ENCODE peak calls at places on chromosomes 5 and 9, in five cellular contexts. U, I, Y, M and W are unnamed samples.

GRCh38 chr5:72387985-72388384 is 67.8 kb downstream of the PTCD2 start:
- DNase-seq in U (no peak), I (no peak), Y (no peak), M (peak; percentile 95), W (no peak)

GRCh38 chr5:1731091-1731639 is 68.5 kb downstream of the MRPL36 start:
- DNase-seq in U (no peak), I (no peak), Y (no peak), M (no peak), W (no peak)

GRCh38 chr9:110077926-110078325 is 130.0 kb downstream of the C9orf152 start:
- DNase-seq in U (no peak), I (no peak), Y (no peak), M (no peak), W (no peak)

GRCh38 chr9:123395276-123396006 is 39.4 kb downstream of the CRB2 start:
- DNase-seq in U (no peak), I (no peak), Y (no peak), M (no peak), W (no peak)

GRCh38 chr5:147461915-147462314 is 48.0 kb downstream of the DPYSL3 start:
- DNase-seq in U (no peak), I (no peak), Y (no peak), M (no peak), W (no peak)

GRCh38 chr5:142613231-142613630 is 72.7 kb downstream of the FGF1 start:
- DNase-seq in U (no peak), I (no peak), Y (no peak), M (peak; percentile 41), W (no peak)

GRCh38 chr5:109062669-109063068 is 315.0 kb downstream of the FER start:
- DNase-seq in U (no peak), I (no peak), Y (no peak), M (peak; percentile 50), W (no peak)

GRCh38 chr9:22079873-22080341 is 70.8 kb upstream of the CDKN2B start:
- DNase-seq in U (no peak), I (peak; percentile 82), Y (no peak), M (peak; percentile 95), W (no peak)

GRCh38 chr9:14532716-14533115 is 160.5 kb downstream of the ZDHHC21 start:
- DNase-seq in U (no peak), I (no peak), Y (no peak), M (peak; percentile 7), W (no peak)

GRCh38 chr5:65989115-65989514 is 62.7 kb downstream of the ERBIN start:
- DNase-seq in U (no peak), I (no peak), Y (no peak), M (no peak), W (no peak)

GRCh38 chr5:150309101-150309897 is 6.6 kb upstream of the ARSI start:
- DNase-seq in U (no peak), I (no peak), Y (no peak), M (no peak), W (no peak)

GRCh38 chr9:2593754-2594153 is 27.8 kb upstream of the VLDLR start:
- DNase-seq in U (no peak), I (no peak), Y (no peak), M (no peak), W (no peak)

GRCh38 chr5:52989781-52990530 is 804 bp downstream of the ITGA2 start:
- DNase-seq in U (peak; percentile 43), I (peak; percentile 30), Y (peak; percentile 50), M (peak; percentile 64), W (no peak)

GRCh38 chr9:106333487-106333886 is 529.5 kb upstream of the ZNF462 start:
- DNase-seq in U (no peak), I (no peak), Y (no peak), M (no peak), W (no peak)

GRCh38 chr5:73183491-73183891 is 10.5 kb downstream of the TMEM174 start:
- DNase-seq in U (no peak), I (no peak), Y (no peak), M (no peak), W (no peak)

GRCh38 chr5:179927834-179928233 is 20.1 kb upstream of the TBC1D9B start:
- DNase-seq in U (no peak), I (no peak), Y (no peak), M (no peak), W (no peak)

GRCh38 chr5:111146053-111146452 is 53.9 kb downstream of the WDR36 start:
- DNase-seq in U (no peak), I (no peak), Y (no peak), M (no peak), W (no peak)

GRCh38 chr5:133509742-133510079 is 102.6 kb downstream of the FSTL4 start:
- DNase-seq in U (no peak), I (no peak), Y (no peak), M (no peak), W (no peak)

GRCh38 chr5:113606298-113607134 is 93.0 kb downstream of the YTHDC2 start:
- DNase-seq in U (peak; percentile 36), I (peak; percentile 48), Y (no peak), M (peak; percentile 79), W (no peak)

GRCh38 chr9:70113403-70114022 is 69.9 kb downstream of the MAMDC2 start:
- DNase-seq in U (peak; percentile 51), I (peak; percentile 59), Y (peak; percentile 56), M (peak; percentile 84), W (no peak)

GRCh38 chr9:123928471-123929176 is 1.3 kb downstream of the DENND1A start:
- DNase-seq in U (no peak), I (no peak), Y (no peak), M (peak; percentile 35), W (no peak)

GRCh38 chr5:74355041-74355440 is 285.5 kb downstream of the ENC1 start:
- DNase-seq in U (no peak), I (no peak), Y (no peak), M (no peak), W (no peak)

GRCh38 chr9:2264081-2264480 is 248.9 kb downstream of the SMARCA2 start:
- DNase-seq in U (no peak), I (no peak), Y (no peak), M (no peak), W (no peak)

GRCh38 chr9:126015446-126015845 is 268.3 kb downstream of the PBX3 start:
- DNase-seq in U (no peak), I (no peak), Y (no peak), M (no peak), W (no peak)

GRCh38 chr5:176781638-176782570 is 28.5 kb upstream of the UNC5A start:
- DNase-seq in U (no peak), I (no peak), Y (no peak), M (peak; percentile 41), W (peak; percentile 64)

GRCh38 chr5:77292026-77292757 is 81.7 kb downstream of the PDE8B start:
- DNase-seq in U (no peak), I (no peak), Y (no peak), M (peak; percentile 46), W (no peak)

GRCh38 chr5:9533577-9534334 is 12.1 kb downstream of the SEMA5A start:
- DNase-seq in U (no peak), I (no peak), Y (no peak), M (no peak), W (no peak)

GRCh38 chr9:97852399-97853055 is 499 bp upstream of the FOXE1 start:
- DNase-seq in U (no peak), I (no peak), Y (no peak), M (no peak), W (no peak)

GRCh38 chr5:76256116-76256889 is 146.8 kb upstream of the IQGAP2 start:
- DNase-seq in U (peak; percentile 54), I (peak; percentile 59), Y (no peak), M (peak; percentile 74), W (no peak)

GRCh38 chr9:134601764-134602163 is 39.8 kb upstream of the COL5A1 start:
- DNase-seq in U (peak; percentile 16), I (no peak), Y (no peak), M (peak; percentile 50), W (no peak)

GRCh38 chr5:134547579-134547978 is 22.1 kb downstream of the JADE2 start:
- DNase-seq in U (no peak), I (no peak), Y (no peak), M (peak; percentile 86), W (no peak)

GRCh38 chr5:132238901-132239500 is 11.3 kb upstream of the P4HA2 start:
- DNase-seq in U (no peak), I (no peak), Y (no peak), M (no peak), W (no peak)

DNA sequence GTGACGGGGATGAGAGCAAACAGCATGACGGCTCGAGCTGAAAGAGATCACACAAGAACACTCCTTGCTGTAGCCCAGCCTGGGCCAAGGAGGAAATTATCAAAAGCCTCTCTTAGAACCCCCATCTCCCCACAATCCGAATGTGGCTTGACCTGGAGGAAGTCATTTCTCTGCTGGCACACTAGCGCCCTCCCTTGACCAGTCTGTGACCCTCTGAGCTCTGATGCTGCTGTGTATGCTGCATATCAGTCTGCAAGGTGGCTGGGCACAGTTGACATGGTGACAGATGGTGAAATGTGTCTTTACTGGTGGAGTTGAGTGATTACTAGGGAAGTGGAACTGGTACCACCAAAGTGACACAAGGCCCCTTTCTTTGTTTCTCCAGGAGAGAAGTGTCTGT is 3.3 kb downstream of the SLC46A2 start:
- DNase-seq in U (peak; percentile 48), I (no peak), Y (peak; percentile 71), M (no peak), W (no peak)
- TF ChIP-seq CTCF in U (no peak), I (no peak), Y (peak; percentile 41), M (peak; percentile 22), W (peak; percentile 23)

GRCh38 chr5:36151434-36152323 is at the start of the genes LMBRD2 and SKP2:
- DNase-seq in U (peak; percentile 99), I (peak; percentile 97), Y (peak; percentile 99), M (peak; percentile 97), W (peak; percentile 99)
- TF ChIP-seq CTCF in U (no peak), I (no peak), Y (no peak), M (no peak), W (no peak)

DNA sequence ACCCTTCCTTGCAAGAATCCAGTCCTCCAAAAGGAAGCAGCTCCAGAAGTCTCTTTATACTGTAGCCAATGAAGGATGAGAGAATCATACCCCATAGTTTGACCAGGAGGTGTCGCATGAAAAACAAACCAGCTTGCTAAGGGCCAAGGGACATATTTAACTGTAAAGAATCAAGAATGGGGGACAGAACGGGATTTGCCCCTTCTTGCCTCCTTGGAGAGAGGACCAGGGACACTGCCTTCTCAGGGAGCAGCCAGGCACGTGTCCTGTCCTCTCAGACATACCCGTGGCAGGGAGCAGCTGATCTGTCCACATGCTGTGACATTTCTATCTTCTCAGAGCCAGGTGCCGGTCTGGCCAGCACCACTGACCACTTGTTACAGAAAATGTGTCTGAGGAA is 11.7 kb downstream of the PRUNE2 start:
- DNase-seq in U (no peak), I (no peak), Y (no peak), M (no peak), W (no peak)
- TF ChIP-seq CTCF in U (no peak), I (no peak), Y (no peak), M (no peak), W (no peak)

DNA sequence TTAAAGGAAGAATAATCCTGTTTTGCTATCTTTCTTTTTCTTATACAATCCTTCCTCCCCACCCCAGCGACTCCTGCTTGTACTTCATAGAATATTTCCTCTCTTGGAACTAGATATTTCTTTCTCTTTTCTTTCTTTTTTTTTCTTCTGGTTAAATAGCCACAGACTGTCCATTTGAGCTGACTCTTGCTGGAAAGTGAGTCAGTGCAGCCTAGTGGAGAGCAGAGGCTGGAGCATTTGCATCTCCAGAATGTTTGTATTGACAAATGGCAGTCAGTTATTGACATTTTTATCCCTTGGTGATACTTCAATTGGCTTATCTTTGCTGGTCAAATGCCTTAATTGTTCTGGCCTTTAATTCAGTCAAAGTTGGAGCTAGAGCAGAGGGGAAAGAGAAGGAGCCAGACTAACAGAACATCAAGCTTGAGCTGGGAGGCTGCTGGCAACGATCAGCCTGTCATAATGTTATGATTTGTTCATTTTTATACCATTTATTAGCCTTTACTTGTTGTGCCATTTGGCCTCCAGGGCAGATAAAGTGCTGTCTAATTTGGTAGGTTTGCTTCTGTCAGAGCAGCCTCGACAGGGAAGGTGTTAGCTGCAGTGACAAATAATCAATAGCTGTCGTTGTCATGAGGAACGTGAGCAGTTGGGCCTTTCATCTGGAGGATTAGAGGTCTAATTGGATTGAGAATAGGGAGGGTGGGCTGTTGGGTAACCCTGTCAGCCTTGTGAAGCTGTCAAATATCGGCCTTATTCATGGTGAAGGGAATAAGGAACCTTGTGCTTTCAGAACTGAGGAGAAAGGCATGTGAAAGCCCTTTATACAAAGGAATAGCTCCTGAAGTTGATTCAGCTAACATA is 69.1 kb downstream of the INVS start:
- DNase-seq in U (no peak), I (no peak), Y (no peak), M (peak; percentile 29), W (no peak)
- TF ChIP-seq CTCF in U (no peak), I (no peak), Y (no peak), M (peak; percentile 37), W (no peak)